ENCODE peak calls at places on chromosomes 4 and X, in four cellular contexts. One of them, this sample, is unnamed.

GRCh38 chrX:45900751-45901150 is 644.5 kb downstream of the ZNF674 start:
- DNase-seq in HepG2: no peak
- DNase-seq in K562: no peak
- DNase-seq in GM12878: no peak
- DNase-seq in this sample: no peak

GRCh38 chr4:15920723-15921591 is 17.6 kb downstream of the FGFBP1 start:
- DNase-seq in HepG2: no peak
- DNase-seq in K562: no peak
- DNase-seq in GM12878: no peak
- DNase-seq in this sample: no peak

GRCh38 chrX:110116066-110116465 is 113.2 kb downstream of the TMEM164 start:
- DNase-seq in HepG2: no peak
- DNase-seq in K562: no peak
- DNase-seq in GM12878: no peak
- DNase-seq in this sample: no peak

GRCh38 chrX:54950730-54951375 is 30.2 kb downstream of the TRO start:
- DNase-seq in HepG2: no peak
- DNase-seq in K562: no peak
- DNase-seq in GM12878: no peak
- DNase-seq in this sample: no peak

GRCh38 chr4:108030332-108030731 is 40.6 kb downstream of the HADH start:
- DNase-seq in HepG2: peak
- DNase-seq in K562: peak
- DNase-seq in GM12878: no peak
- DNase-seq in this sample: peak

GRCh38 chr4:3486556-3487270 is 23.6 kb downstream of the DOK7 start:
- DNase-seq in HepG2: no peak
- DNase-seq in K562: no peak
- DNase-seq in GM12878: no peak
- DNase-seq in this sample: no peak

GRCh38 chr4:4269856-4270255 is 20.1 kb downstream of the LYAR start:
- DNase-seq in HepG2: no peak
- DNase-seq in K562: no peak
- DNase-seq in GM12878: no peak
- DNase-seq in this sample: no peak

GRCh38 chr4:182644326-182645050 is 272.7 kb downstream of the DCTD start:
- DNase-seq in HepG2: no peak
- DNase-seq in K562: no peak
- DNase-seq in GM12878: no peak
- DNase-seq in this sample: no peak

GRCh38 chr4:33649015-33649414 is 2595.3 kb downstream of the ARAP2 start:
- DNase-seq in HepG2: no peak
- DNase-seq in K562: no peak
- DNase-seq in GM12878: no peak
- DNase-seq in this sample: no peak

GRCh38 chr4:78464265-78464664 is 87.3 kb upstream of the ANXA3 start:
- DNase-seq in HepG2: no peak
- DNase-seq in K562: no peak
- DNase-seq in GM12878: no peak
- DNase-seq in this sample: no peak

GRCh38 chr4:154491341-154491679 is 289 bp downstream of the DCHS2 start:
- DNase-seq in HepG2: no peak
- DNase-seq in K562: no peak
- DNase-seq in GM12878: no peak
- DNase-seq in this sample: peak

GRCh38 chrX:30864383-30864785 is 24.7 kb downstream of the TAB3 start:
- DNase-seq in HepG2: peak
- DNase-seq in K562: no peak
- DNase-seq in GM12878: no peak
- DNase-seq in this sample: no peak

GRCh38 chr4:17544831-17545234 is 29.9 kb downstream of the CLRN2 start:
- DNase-seq in HepG2: peak
- DNase-seq in K562: no peak
- DNase-seq in GM12878: no peak
- DNase-seq in this sample: no peak

GRCh38 chrX:48025561-48025960 is 18.8 kb downstream of the SPACA5 start:
- DNase-seq in HepG2: peak
- DNase-seq in K562: peak
- DNase-seq in GM12878: peak
- DNase-seq in this sample: peak

GRCh38 chr4:138650917-138651564 is 364.5 kb upstream of the NOCT start:
- DNase-seq in HepG2: no peak
- DNase-seq in K562: peak
- DNase-seq in GM12878: no peak
- DNase-seq in this sample: no peak

GRCh38 chrX:1412551-1413161 is 20.7 kb upstream of the SLC25A6 start:
- DNase-seq in HepG2: no peak
- DNase-seq in K562: no peak
- DNase-seq in GM12878: no peak
- DNase-seq in this sample: peak

GRCh38 chr4:22736912-22737311 is 44.2 kb downstream of the GBA3 start:
- DNase-seq in HepG2: no peak
- DNase-seq in K562: no peak
- DNase-seq in GM12878: no peak
- DNase-seq in this sample: no peak

GRCh38 chr4:108799335-108799734 is 36.5 kb upstream of the ETNPPL start:
- DNase-seq in HepG2: no peak
- DNase-seq in K562: no peak
- DNase-seq in GM12878: no peak
- DNase-seq in this sample: no peak

GRCh38 chr4:33746979-33747378 is 2497.3 kb downstream of the ARAP2 start:
- DNase-seq in HepG2: no peak
- DNase-seq in K562: no peak
- DNase-seq in GM12878: no peak
- DNase-seq in this sample: no peak

GRCh38 chr4:149279790-149280189 is 535.9 kb downstream of the IQCM start:
- DNase-seq in HepG2: no peak
- DNase-seq in K562: no peak
- DNase-seq in GM12878: no peak
- DNase-seq in this sample: no peak

GRCh38 chrX:21479695-21480280 is 105.6 kb downstream of the CNKSR2 start:
- DNase-seq in HepG2: peak
- DNase-seq in K562: no peak
- DNase-seq in GM12878: no peak
- DNase-seq in this sample: no peak

GRCh38 chrX:135481696-135482179 is 38.7 kb upstream of the INTS6L start:
- DNase-seq in HepG2: no peak
- DNase-seq in K562: no peak
- DNase-seq in GM12878: no peak
- DNase-seq in this sample: no peak

GRCh38 chrX:68826113-68826980 is 2.5 kb upstream of the EFNB1 start:
- DNase-seq in HepG2: peak
- DNase-seq in K562: no peak
- DNase-seq in GM12878: no peak
- DNase-seq in this sample: no peak

GRCh38 chr4:63218837-63219236 is 1190.4 kb downstream of the TECRL start:
- DNase-seq in HepG2: no peak
- DNase-seq in K562: no peak
- DNase-seq in GM12878: no peak
- DNase-seq in this sample: no peak

GRCh38 chrX:45849261-45849660 is 648.6 kb upstream of the DIPK2B start:
- DNase-seq in HepG2: peak
- DNase-seq in K562: peak
- DNase-seq in GM12878: no peak
- DNase-seq in this sample: no peak

DNA sequence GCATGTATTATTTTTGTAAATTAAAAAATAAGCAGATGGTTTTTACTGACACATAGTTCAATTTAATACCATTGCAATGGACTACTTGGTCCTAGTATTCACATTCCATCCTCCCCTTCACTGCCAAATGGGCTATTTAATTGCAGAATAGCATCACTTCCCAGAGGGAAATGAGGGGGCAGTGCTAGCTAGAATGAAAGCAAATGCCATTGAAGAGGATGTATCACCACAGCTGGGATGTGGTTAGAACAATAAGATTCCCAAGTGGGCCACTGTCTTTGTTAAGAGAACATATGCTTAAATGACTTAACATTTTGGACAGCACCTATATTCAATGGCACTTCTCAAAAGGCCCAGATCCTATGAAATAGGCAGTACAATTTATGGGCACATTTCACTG is 224.7 kb downstream of the RBMX2 start:
- DNase-seq in HepG2: no peak
- DNase-seq in K562: no peak
- DNase-seq in GM12878: no peak
- DNase-seq in this sample: no peak
- TF ChIP-seq ETV6 in HepG2: no peak
- TF ChIP-seq ETV6 in K562: no peak
- TF ChIP-seq ETV6 in GM12878: no peak
- TF ChIP-seq ETV6 in this sample: no peak

GRCh38 chr4:92381640-92382039 is 77.9 kb downstream of the GRID2 start:
- DNase-seq in HepG2: no peak
- DNase-seq in K562: no peak
- DNase-seq in GM12878: no peak
- DNase-seq in this sample: no peak

DNA sequence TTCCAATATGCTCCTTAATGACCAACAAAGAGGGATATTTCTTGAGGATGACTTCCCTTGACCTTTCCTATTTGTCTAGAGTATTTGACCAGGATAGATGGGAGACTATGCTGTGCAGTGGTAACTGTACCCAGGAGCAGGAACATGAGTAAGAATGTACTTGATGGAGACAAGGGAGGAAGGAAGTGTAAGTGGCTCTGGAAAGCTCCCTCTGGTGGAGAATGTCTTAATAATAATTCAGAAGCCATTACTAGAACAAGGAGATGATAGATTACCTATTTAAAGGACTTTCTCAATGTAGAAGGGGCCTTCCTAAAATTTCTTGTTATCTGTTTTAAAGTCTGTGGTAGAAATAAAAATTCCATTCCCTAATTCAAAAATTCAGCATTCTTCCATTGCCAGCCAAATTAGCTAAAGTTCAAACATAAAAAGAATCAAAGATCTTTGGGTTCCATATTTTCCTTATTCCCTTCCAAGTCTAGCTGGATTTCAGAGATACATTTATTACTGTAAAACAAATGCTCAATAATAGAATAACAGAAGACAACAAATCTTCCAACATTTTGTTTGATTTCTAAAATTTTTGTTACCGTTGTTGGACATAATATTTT is 83.8 kb downstream of the GRID2 start:
- DNase-seq in HepG2: peak
- DNase-seq in K562: peak
- DNase-seq in GM12878: peak
- DNase-seq in this sample: no peak
- TF ChIP-seq ETV6 in HepG2: no peak
- TF ChIP-seq ETV6 in K562: no peak
- TF ChIP-seq ETV6 in GM12878: no peak
- TF ChIP-seq ETV6 in this sample: no peak

DNA sequence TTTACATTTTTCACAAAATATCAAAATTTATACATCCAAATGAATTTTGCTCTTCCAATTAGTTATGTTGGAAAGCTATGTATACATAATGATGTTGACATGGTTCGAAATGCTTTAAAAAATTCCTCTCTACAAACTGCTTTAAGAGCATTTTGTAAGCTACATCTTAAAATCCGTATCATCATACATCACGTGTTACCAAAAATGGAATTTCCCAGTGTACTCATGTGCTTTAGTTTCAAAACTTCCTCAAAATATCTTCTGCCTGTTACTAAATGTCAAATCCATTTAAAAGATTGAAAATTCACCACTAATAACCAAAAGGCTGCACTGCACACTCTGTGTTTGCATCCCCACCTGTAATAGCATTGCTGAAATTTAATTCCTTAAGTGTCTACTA is 87.9 kb downstream of the WDFY3 start:
- DNase-seq in HepG2: no peak
- DNase-seq in K562: no peak
- DNase-seq in GM12878: no peak
- DNase-seq in this sample: no peak
- TF ChIP-seq ETV6 in HepG2: no peak
- TF ChIP-seq ETV6 in K562: no peak
- TF ChIP-seq ETV6 in GM12878: no peak
- TF ChIP-seq ETV6 in this sample: no peak

GRCh38 chr4:25696409-25696808 is 40.8 kb downstream of the SLC34A2 start:
- DNase-seq in HepG2: no peak
- DNase-seq in K562: no peak
- DNase-seq in GM12878: no peak
- DNase-seq in this sample: no peak

GRCh38 chr4:25697516-25697915 is 41.9 kb downstream of the SLC34A2 start:
- DNase-seq in HepG2: no peak
- DNase-seq in K562: no peak
- DNase-seq in GM12878: no peak
- DNase-seq in this sample: no peak

GRCh38 chr4:25694466-25694865 is 38.8 kb downstream of the SLC34A2 start:
- DNase-seq in HepG2: no peak
- DNase-seq in K562: no peak
- DNase-seq in GM12878: no peak
- DNase-seq in this sample: no peak
- TF ChIP-seq ETV6 in HepG2: no peak
- TF ChIP-seq ETV6 in K562: no peak
- TF ChIP-seq ETV6 in GM12878: no peak
- TF ChIP-seq ETV6 in this sample: no peak

This sample was measured in WTC11.